ENCODE peak calls at places on chromosome 3, in seven cellular contexts. Q is suprapubic skin, V is GM23248, Z is GM06990, X is H7, A is HAP-1, C is lower leg skin. B is an unnamed sample.
A peak's percentile ranks its signal among the peaks of the same experiment; 100 is the strongest.

GRCh38 chr3:141353652-141354495 is 14.4 kb upstream of the ZBTB38 start:
- DNase-seq in Q (no peak), V (peak; percentile 66), Z (no peak), X (no peak), A (no peak), C (no peak), B (no peak)

GRCh38 chr3:58274027-58274614 is 31.9 kb upstream of the RPP14 start:
- DNase-seq in Q (no peak), V (peak; percentile 50), Z (no peak), X (no peak), A (no peak), C (no peak), B (no peak)

GRCh38 chr3:36653095-36653494 is 111.3 kb downstream of the DCLK3 start:
- DNase-seq in Q (no peak), V (peak; percentile 75), Z (no peak), X (no peak), A (no peak), C (no peak), B (no peak)

GRCh38 chr3:179796421-179796820 is 143.6 kb downstream of the USP13 start:
- DNase-seq in Q (no peak), V (no peak), Z (no peak), X (no peak), A (no peak), C (no peak), B (peak; percentile 60)

GRCh38 chr3:130935761-130936160 is 41.9 kb downstream of the ATP2C1 start:
- DNase-seq in Q (no peak), V (peak; percentile 80), Z (no peak), X (no peak), A (no peak), C (no peak), B (no peak)

GRCh38 chr3:194711913-194712312 is 26.2 kb downstream of the FAM43A start:
- DNase-seq in Q (no peak), V (peak; percentile 91), Z (no peak), X (no peak), A (no peak), C (no peak), B (no peak)

GRCh38 chr3:174330303-174330702 is 528.8 kb upstream of the NAALADL2 start:
- DNase-seq in Q (no peak), V (peak; percentile 87), Z (no peak), X (no peak), A (no peak), C (no peak), B (no peak)

GRCh38 chr3:141257971-141258370 is 26.3 kb downstream of the PXYLP1 start:
- DNase-seq in Q (no peak), V (no peak), Z (no peak), X (no peak), A (no peak), C (peak; percentile 72), B (no peak)

GRCh38 chr3:9768376-9768775 is 1.4 kb downstream of the CAMK1 start:
- DNase-seq in Q (no peak), V (no peak), Z (no peak), X (no peak), A (no peak), C (no peak), B (no peak)

GRCh38 chr3:172647823-172648222 is 63.0 kb downstream of the NCEH1 start:
- DNase-seq in Q (no peak), V (no peak), Z (no peak), X (no peak), A (no peak), C (no peak), B (no peak)

GRCh38 chr3:194134231-194134756 is 1.7 kb upstream of the HES1 start:
- DNase-seq in Q (peak; percentile 84), V (peak; percentile 86), Z (peak; percentile 86), X (peak; percentile 88), A (peak; percentile 33), C (peak; percentile 95), B (no peak)

GRCh38 chr3:164155386-164155785 is 922.9 kb downstream of the SI start:
- DNase-seq in Q (no peak), V (no peak), Z (no peak), X (no peak), A (no peak), C (no peak), B (no peak)

GRCh38 chr3:65922441-65922840 is 116.3 kb downstream of the MAGI1 start:
- DNase-seq in Q (no peak), V (peak; percentile 62), Z (no peak), X (no peak), A (no peak), C (no peak), B (no peak)

GRCh38 chr3:13663781-13664535 is 115.0 kb downstream of the FBLN2 start:
- DNase-seq in Q (no peak), V (no peak), Z (no peak), X (no peak), A (no peak), C (no peak), B (no peak)

GRCh38 chr3:130093741-130094391 is 12.2 kb downstream of the ALG1L2 start:
- DNase-seq in Q (no peak), V (no peak), Z (peak; percentile 74), X (peak; percentile 57), A (no peak), C (no peak), B (no peak)

GRCh38 chr3:127525373-127525772 is 65.2 kb downstream of the TPRA1 start:
- DNase-seq in Q (no peak), V (peak; percentile 63), Z (no peak), X (no peak), A (no peak), C (no peak), B (no peak)

GRCh38 chr3:107068980-107069379 is 308.3 kb upstream of the CCDC54 start:
- DNase-seq in Q (no peak), V (peak; percentile 91), Z (no peak), X (no peak), A (no peak), C (no peak), B (no peak)

GRCh38 chr3:99532246-99532645 is 106.1 kb upstream of the COL8A1 start:
- DNase-seq in Q (no peak), V (peak; percentile 81), Z (no peak), X (peak; percentile 21), A (peak; percentile 44), C (no peak), B (peak; percentile 19)

GRCh38 chr3:31013843-31014242 is 119.4 kb upstream of the GADL1 start:
- DNase-seq in Q (no peak), V (peak; percentile 26), Z (no peak), X (no peak), A (no peak), C (no peak), B (peak; percentile 88)

GRCh38 chr3:14333215-14333614 is 69.2 kb upstream of the SLC6A6 start:
- DNase-seq in Q (no peak), V (no peak), Z (no peak), X (no peak), A (no peak), C (no peak), B (no peak)

GRCh38 chr3:180563411-180563810 is 38.6 kb upstream of the TTC14 start:
- DNase-seq in Q (no peak), V (no peak), Z (no peak), X (no peak), A (no peak), C (no peak), B (no peak)

GRCh38 chr3:36147934-36148333 is 232.4 kb upstream of the STAC start:
- DNase-seq in Q (no peak), V (no peak), Z (no peak), X (no peak), A (no peak), C (no peak), B (no peak)

GRCh38 chr3:178618197-178618596 is 82.0 kb downstream of the KCNMB2 start:
- DNase-seq in Q (no peak), V (peak; percentile 28), Z (no peak), X (no peak), A (no peak), C (no peak), B (no peak)

GRCh38 chr3:178629430-178630178 is 93.4 kb downstream of the KCNMB2 start:
- DNase-seq in Q (no peak), V (no peak), Z (no peak), X (no peak), A (no peak), C (no peak), B (no peak)

GRCh38 chr3:178618907-178619306 is 82.7 kb downstream of the KCNMB2 start:
- DNase-seq in Q (no peak), V (no peak), Z (no peak), X (no peak), A (no peak), C (no peak), B (no peak)

GRCh38 chr3:178625053-178625600 is 88.9 kb downstream of the KCNMB2 start:
- DNase-seq in Q (no peak), V (no peak), Z (no peak), X (no peak), A (no peak), C (no peak), B (no peak)

GRCh38 chr3:178623666-178624255 is 87.5 kb downstream of the KCNMB2 start:
- DNase-seq in Q (no peak), V (no peak), Z (no peak), X (peak; percentile 14), A (no peak), C (no peak), B (no peak)
- H3K4me3 ChIP-seq in Q (no peak overlapping the region), V (no peak overlapping the region), Z (no peak overlapping the region), X (no peak overlapping the region), A (no peak overlapping the region), C (no peak overlapping the region), B (no peak overlapping the region)

DNA sequence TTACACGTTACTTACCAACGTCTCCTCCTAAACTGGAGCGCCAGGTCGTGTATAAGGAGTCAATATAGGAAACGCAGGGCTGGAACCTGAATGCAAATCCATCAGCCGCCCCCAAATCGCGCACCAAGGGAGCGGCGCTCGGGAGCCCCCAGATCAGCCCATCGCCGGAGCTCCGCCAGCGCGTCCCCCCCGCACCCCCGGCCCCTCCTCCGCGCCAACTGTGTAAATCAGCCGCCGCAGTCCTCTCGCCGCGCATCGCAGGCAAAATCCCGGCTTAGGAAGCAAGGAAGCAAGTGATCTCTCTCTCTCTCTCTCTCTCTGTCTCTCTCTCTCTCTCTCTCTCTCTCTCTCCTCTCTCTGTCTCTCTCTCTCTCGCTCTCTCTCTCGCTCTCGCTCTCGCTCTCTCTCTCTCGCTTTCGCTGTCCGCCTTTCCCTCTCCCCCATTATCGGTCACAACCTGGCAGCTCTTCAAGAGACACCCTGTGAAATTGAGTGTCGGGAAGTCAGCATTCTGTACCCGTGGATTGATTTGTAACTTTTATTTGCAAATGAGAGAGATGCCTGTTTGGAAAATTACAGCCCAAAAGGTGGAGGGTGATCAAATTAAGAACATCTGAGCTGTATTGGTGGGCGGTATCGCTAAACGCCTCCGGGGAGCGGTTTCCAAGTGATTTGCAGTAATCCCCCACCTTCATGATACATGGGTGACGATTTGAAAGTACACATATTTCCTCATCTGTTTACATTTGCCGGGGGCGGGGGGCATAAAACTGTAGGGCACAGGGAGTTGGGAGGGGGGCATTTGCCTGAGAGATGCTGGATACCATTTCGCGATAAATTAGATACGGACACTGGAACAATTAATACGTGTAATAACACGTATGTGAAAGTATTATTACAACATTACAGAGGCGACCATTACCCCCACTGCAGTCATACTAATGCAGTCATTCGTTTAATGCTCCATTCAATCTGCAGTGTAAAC is 685 bp upstream of the SLITRK3 start:
- DNase-seq in Q (no peak), V (peak; percentile 16), Z (no peak), X (peak; percentile 61), A (peak; percentile 7), C (no peak), B (no peak)
- H3K4me3 ChIP-seq in Q (peak overlapping the region; percentile 46), V (peak overlapping the region; percentile 36), Z (no peak overlapping the region), X (peak overlapping the region; percentile 54), A (peak overlapping the region; percentile 51), C (no peak overlapping the region), B (no peak overlapping the region)

GRCh38 chr3:150733373-150733935 is 29.5 kb downstream of the SIAH2 start:
- DNase-seq in Q (no peak), V (no peak), Z (no peak), X (peak; percentile 33), A (no peak), C (no peak), B (no peak)
- H3K4me3 ChIP-seq in Q (no peak overlapping the region), V (no peak overlapping the region), Z (no peak overlapping the region), X (no peak overlapping the region), A (no peak overlapping the region), C (no peak overlapping the region), B (no peak overlapping the region)

GRCh38 chr3:138649134-138649533 is 40.6 kb downstream of the FAIM start:
- DNase-seq in Q (no peak), V (no peak), Z (no peak), X (no peak), A (no peak), C (no peak), B (no peak)
- H3K4me3 ChIP-seq in Q (no peak overlapping the region), V (no peak overlapping the region), Z (no peak overlapping the region), X (no peak overlapping the region), A (no peak overlapping the region), C (no peak overlapping the region), B (no peak overlapping the region)